ENCODE peak calls at places on chromosomes 3 and 15, in ten cellular contexts. U is SK-MEL-5; Q is COR-L47; P is Ammon's horn; B is kidney epithelial cell; C is T follicular helper cell; Z is stimulated activated CD8-positive, alpha-beta memory T cell treated with anti-CD3 and anti-CD28 coated beads, Interleukin-7, amount 100 ng/mL, for 1 hour; G is fibroblast of pulmonary artery; T is B cell; S is GDM1. M is an unnamed sample.

GRCh38 chr3:16132926-16133325 is 41.6 kb upstream of the GALNT15 start:
- DNase-seq in Q (no peak), P (peak), Z (no peak), G (peak), T (no peak), B (no peak), S (no peak), U (no peak), C (no peak), M (peak)

GRCh38 chr3:188283347-188283746 is 129.4 kb downstream of the LPP start:
- DNase-seq in U (no peak), Z (no peak), C (no peak), T (no peak), B (no peak), G (peak), S (no peak), P (no peak), Q (no peak), M (peak)

GRCh38 chr3:107241217-107241616 is 136.0 kb upstream of the CCDC54 start:
- DNase-seq in C (no peak), S (no peak), G (peak), P (peak), Q (peak), U (peak), B (no peak), T (peak), Z (no peak), M (peak)

GRCh38 chr15:67303490-67304363 is 49.1 kb downstream of the IQCH start:
- DNase-seq in C (peak), T (no peak), G (peak), B (peak), S (no peak), Z (no peak), Q (peak), P (peak), U (peak), M (no peak)

GRCh38 chr3:88779482-88779881 is 327.9 kb upstream of the EPHA3 start:
- DNase-seq in C (no peak), B (no peak), Q (no peak), U (no peak), P (no peak), Z (no peak), S (no peak), G (no peak), T (no peak), M (no peak)

GRCh38 chr3:163476179-163476578 is 1602.1 kb downstream of the SI start:
- DNase-seq in T (no peak), S (no peak), Z (no peak), C (no peak), P (no peak), B (no peak), U (peak), Q (peak), G (peak), M (no peak)

GRCh38 chr3:40332684-40333083 is 23.2 kb downstream of the EIF1B start:
- DNase-seq in C (no peak), T (no peak), Q (no peak), S (no peak), B (no peak), P (no peak), Z (no peak), G (no peak), U (no peak), M (no peak)

GRCh38 chr3:65878831-65879230 is 159.9 kb downstream of the MAGI1 start:
- DNase-seq in T (no peak), Z (no peak), B (no peak), C (no peak), G (no peak), U (no peak), S (no peak), P (no peak), Q (no peak), M (no peak)

GRCh38 chr3:50495609-50496423 is 7.6 kb downstream of the CACNA2D2 start:
- DNase-seq in U (no peak), B (no peak), T (no peak), Z (no peak), S (no peak), C (no peak), G (no peak), Q (no peak), P (no peak), M (no peak)

GRCh38 chr15:89118481-89118989 is 30.3 kb downstream of the ABHD2 start:
- DNase-seq in U (no peak), T (no peak), S (peak), Z (no peak), P (no peak), B (no peak), G (no peak), C (no peak), Q (no peak), M (no peak)

GRCh38 chr3:58528629-58529028 is 8.4 kb downstream of the ACOX2 start:
- DNase-seq in U (peak), Z (no peak), S (no peak), P (no peak), B (peak), G (peak), Q (peak), C (no peak), T (no peak), M (peak)

GRCh38 chr15:34047893-34048775 is 9.1 kb upstream of the AVEN start:
- DNase-seq in S (no peak), Z (no peak), Q (no peak), G (peak), B (no peak), T (no peak), U (no peak), C (no peak), P (no peak), M (no peak)

GRCh38 chr15:77988386-77989301 is 88.9 kb downstream of the TBC1D2B start:
- DNase-seq in G (no peak), P (no peak), B (no peak), S (no peak), U (no peak), T (no peak), Z (no peak), C (no peak), Q (no peak), M (no peak)

GRCh38 chr3:124986153-124987143 is 51.9 kb upstream of the MUC13 start:
- DNase-seq in P (no peak), Q (no peak), U (peak), S (no peak), G (peak), C (no peak), Z (no peak), B (peak), T (no peak), M (peak)

GRCh38 chr3:94173667-94174434 is 111.0 kb downstream of the NSUN3 start:
- DNase-seq in S (no peak), G (peak), T (no peak), Q (no peak), C (no peak), P (no peak), U (peak), Z (no peak), B (no peak), M (no peak)

M was measured in fibroblast of gingiva.